ENCODE peak calls at places on chromosomes 7 and 10, in four cellular contexts. D, O, E and R are unnamed samples.

GRCh38 chr7:85823379-85823778 is 636.5 kb upstream of the SEMA3D start:
- DNase-seq in D (no peak), O (no peak), E (no peak), R (no peak)

GRCh38 chr10:89236221-89236620 is 15.4 kb downstream of the LIPA start:
- DNase-seq in E (no peak), O (no peak), D (no peak), R (no peak)

GRCh38 chr10:451021-451471 is 238.4 kb downstream of the DIP2C start:
- DNase-seq in E (no peak), O (peak), D (peak), R (peak)

GRCh38 chr7:155763721-155764431 is 48.4 kb downstream of the SHH start:
- DNase-seq in D (peak), O (no peak), E (no peak), R (no peak)

GRCh38 chr10:80158598-80159127 is 26.1 kb downstream of the PLAC9 start:
- DNase-seq in E (peak), O (no peak), D (no peak), R (peak)

GRCh38 chr7:141190467-141190866 is 116.6 kb downstream of the TMEM178B start:
- DNase-seq in D (no peak), E (no peak), O (no peak), R (no peak)

GRCh38 chr7:20409961-20410360 is 79.3 kb downstream of the ITGB8 start:
- DNase-seq in E (no peak), O (no peak), D (no peak), R (no peak)

GRCh38 chr10:132319853-132320669 is 11.9 kb upstream of the LRRC27 start:
- DNase-seq in O (peak), D (peak), E (peak), R (peak)

GRCh38 chr10:112581921-112582320 is 134.9 kb downstream of the VTI1A start:
- DNase-seq in O (no peak), D (no peak), E (no peak), R (no peak)

GRCh38 chr10:100979821-100980272 is 7.5 kb downstream of the MRPL43 start:
- DNase-seq in E (no peak), D (no peak), O (no peak), R (no peak)

GRCh38 chr7:3218561-3219225 is 82.4 kb upstream of the SDK1 start:
- DNase-seq in E (no peak), O (no peak), D (no peak), R (no peak)

GRCh38 chr7:27634892-27635538 is 27.7 kb downstream of the HIBADH start:
- DNase-seq in O (no peak), D (no peak), E (no peak), R (no peak)

DNA sequence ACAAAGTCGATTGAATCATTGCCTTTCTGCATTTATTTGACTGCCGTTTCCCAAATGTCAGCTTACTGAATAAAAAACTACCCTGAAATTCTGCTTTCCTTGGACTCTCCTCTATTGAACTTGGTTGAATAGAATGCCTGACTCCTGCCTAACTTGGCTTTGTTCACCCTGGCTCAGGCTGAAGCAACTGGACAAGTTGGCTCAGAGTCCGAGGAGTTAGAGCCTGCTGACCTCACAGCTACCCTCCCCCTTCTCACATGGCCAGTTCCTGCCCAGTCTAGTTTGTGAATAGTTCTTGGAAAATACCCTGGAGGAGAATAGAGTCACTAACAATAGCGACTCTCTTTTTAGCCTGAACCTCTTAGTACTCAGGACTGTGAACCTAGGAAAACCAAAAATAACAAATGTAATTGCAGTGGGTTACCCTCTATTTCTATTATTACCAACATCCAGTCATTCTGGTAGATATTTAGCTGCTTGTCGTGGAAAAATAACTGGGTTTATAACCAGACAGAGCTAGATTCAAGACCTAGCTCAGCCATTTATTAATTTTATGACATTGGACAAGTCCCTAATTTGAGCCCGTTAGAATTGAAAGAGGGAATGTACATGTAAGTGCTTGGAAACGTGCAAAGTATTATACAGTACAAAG is 17.3 kb upstream of the NRBF2 start:
- DNase-seq in O (no peak), E (no peak), D (no peak), R (no peak)
- TF ChIP-seq SPI1 in O (no peak), E (no peak), D (no peak), R (no peak)

GRCh38 chr10:86334515-86335085 is 32.0 kb downstream of the GRID1 start:
- DNase-seq in D (no peak), O (no peak), E (no peak), R (no peak)
- TF ChIP-seq SPI1 in D (no peak), O (no peak), E (no peak), R (no peak)

DNA sequence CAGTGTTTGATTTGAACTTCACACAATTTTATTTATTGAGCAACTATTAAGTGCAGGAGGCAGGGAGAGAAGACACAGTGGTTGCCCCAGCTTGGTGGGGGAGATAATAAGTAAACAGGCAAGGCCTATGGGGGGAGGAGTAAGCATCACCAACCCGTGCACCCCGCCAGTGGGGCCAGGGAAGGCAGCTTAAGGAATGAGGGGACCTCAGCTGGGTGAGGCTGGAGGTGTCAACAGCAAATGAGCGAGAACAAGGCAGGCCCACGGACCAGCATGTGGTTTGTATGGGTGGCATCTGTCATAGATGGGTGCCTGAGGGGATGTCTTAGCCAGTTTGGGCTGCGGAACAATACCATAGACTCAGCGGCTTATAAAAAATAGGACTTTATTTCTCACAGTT is 24.1 kb upstream of the CRHR2 start:
- DNase-seq in O (no peak), E (no peak), D (no peak), R (no peak)
- TF ChIP-seq SPI1 in O (no peak), E (no peak), D (no peak), R (no peak)

DNA sequence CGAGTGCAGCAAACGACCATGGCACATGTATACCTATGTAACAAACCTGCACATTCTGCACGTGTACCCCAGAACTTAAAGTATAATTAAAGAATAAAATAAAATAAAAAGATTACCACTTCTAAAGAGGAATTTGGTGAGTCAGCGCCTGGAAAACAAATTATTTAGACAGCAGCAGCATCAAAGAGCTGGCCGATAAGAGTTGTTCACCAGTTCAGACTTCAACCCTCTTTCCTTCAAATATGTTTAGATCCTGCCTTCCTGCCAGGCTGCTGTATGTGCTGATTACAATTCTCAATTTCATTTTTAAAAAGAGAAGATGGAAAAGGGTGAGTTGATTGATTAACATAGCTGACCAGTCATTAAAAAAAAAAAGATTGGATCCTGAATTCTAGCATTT is 672.0 kb upstream of the NRP1 start:
- DNase-seq in D (no peak), O (no peak), E (no peak), R (no peak)
- TF ChIP-seq SPI1 in D (no peak), O (no peak), E (no peak), R (no peak)

GRCh38 chr7:2104107-2104710 is 128.5 kb downstream of the MAD1L1 start:
- DNase-seq in E (peak), D (peak), O (no peak), R (peak)
- TF ChIP-seq SPI1 in E (no peak), D (no peak), O (no peak), R (no peak)

DNA sequence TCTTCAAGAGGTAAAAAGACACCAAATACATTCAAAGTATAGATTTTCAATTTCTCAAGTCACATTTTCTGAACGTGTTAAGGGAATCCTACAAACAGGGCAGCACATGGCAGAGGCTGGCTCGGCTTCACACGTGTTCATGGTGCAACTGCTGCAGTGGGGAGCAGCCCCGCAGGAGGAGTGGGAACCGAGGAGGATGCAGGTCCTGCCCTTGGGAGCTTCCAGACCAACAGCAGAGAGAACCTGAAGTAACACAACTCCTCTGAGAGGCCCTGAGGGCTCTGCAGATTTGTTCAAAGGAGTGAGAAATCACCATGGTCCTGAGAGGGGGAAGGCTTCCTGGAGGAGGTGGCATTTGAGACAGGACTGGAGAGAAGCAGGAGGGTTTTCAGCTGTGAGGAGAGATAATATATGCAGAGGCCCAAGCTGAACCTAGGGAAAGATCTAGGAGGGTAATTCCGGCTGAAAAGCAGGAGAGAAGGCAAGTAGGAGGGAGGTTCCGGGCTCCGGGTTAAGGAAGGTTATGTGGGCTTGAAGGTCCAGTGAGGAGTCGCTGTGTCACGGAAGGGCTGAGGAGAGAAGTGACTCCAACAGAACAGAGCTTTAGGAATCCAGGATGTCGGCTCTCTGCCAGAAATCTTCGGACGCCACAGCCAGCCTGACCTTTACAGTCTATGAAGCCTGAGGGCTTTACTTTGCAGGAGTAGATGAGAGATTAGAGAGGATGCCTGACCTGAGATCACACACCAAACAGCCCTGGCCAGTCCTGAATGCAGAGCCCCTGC is 77.5 kb downstream of the GPR26 start:
- DNase-seq in E (no peak), O (no peak), D (no peak), R (no peak)
- TF ChIP-seq SPI1 in E (no peak), O (no peak), D (no peak), R (no peak)